ENCODE peak calls at places on chromosomes 2 and 18, in eight cellular contexts. One of them, this sample, is unnamed.

GRCh38 chr2:170846318-170846717 is 29.6 kb downstream of the GAD1 start:
- DNase-seq in HT-29: no peak
- DNase-seq in iris pigment epithelial cell: no peak
- DNase-seq in NCI-H446 treated with DMSO at 0.1 percent for 48 hours: peak
- DNase-seq in hypothalamus: no peak
- DNase-seq in H4: no peak
- DNase-seq in ascending aorta: no peak
- DNase-seq in T-cell: no peak
- DNase-seq in this sample: no peak

GRCh38 chr2:240213476-240214391 is 73.3 kb upstream of the OTOS start:
- DNase-seq in HT-29: no peak
- DNase-seq in iris pigment epithelial cell: no peak
- DNase-seq in NCI-H446 treated with DMSO at 0.1 percent for 48 hours: no peak
- DNase-seq in hypothalamus: peak
- DNase-seq in H4: no peak
- DNase-seq in ascending aorta: no peak
- DNase-seq in T-cell: no peak
- DNase-seq in this sample: no peak

GRCh38 chr2:234029150-234029733 is 21.3 kb upstream of the SPP2 start:
- DNase-seq in HT-29: no peak
- DNase-seq in iris pigment epithelial cell: peak
- DNase-seq in NCI-H446 treated with DMSO at 0.1 percent for 48 hours: no peak
- DNase-seq in hypothalamus: no peak
- DNase-seq in H4: no peak
- DNase-seq in ascending aorta: no peak
- DNase-seq in T-cell: no peak
- DNase-seq in this sample: no peak

GRCh38 chr2:1739961-1740713 is 4.2 kb downstream of the PXDN start:
- DNase-seq in HT-29: no peak
- DNase-seq in iris pigment epithelial cell: no peak
- DNase-seq in NCI-H446 treated with DMSO at 0.1 percent for 48 hours: no peak
- DNase-seq in hypothalamus: no peak
- DNase-seq in H4: no peak
- DNase-seq in ascending aorta: no peak
- DNase-seq in T-cell: no peak
- DNase-seq in this sample: no peak

GRCh38 chr18:6921571-6921970 is 192.1 kb downstream of the ARHGAP28 start:
- DNase-seq in HT-29: no peak
- DNase-seq in iris pigment epithelial cell: no peak
- DNase-seq in NCI-H446 treated with DMSO at 0.1 percent for 48 hours: no peak
- DNase-seq in hypothalamus: no peak
- DNase-seq in H4: no peak
- DNase-seq in ascending aorta: no peak
- DNase-seq in T-cell: no peak
- DNase-seq in this sample: no peak

GRCh38 chr2:12948231-12948962 is 231.7 kb downstream of the TRIB2 start:
- DNase-seq in HT-29: no peak
- DNase-seq in iris pigment epithelial cell: peak
- DNase-seq in NCI-H446 treated with DMSO at 0.1 percent for 48 hours: no peak
- DNase-seq in hypothalamus: no peak
- DNase-seq in H4: peak
- DNase-seq in ascending aorta: no peak
- DNase-seq in T-cell: no peak
- DNase-seq in this sample: no peak

GRCh38 chr2:8447610-8448221 is 234.1 kb upstream of the ID2 start:
- DNase-seq in HT-29: no peak
- DNase-seq in iris pigment epithelial cell: peak
- DNase-seq in NCI-H446 treated with DMSO at 0.1 percent for 48 hours: no peak
- DNase-seq in hypothalamus: no peak
- DNase-seq in H4: no peak
- DNase-seq in ascending aorta: no peak
- DNase-seq in T-cell: no peak
- DNase-seq in this sample: no peak

GRCh38 chr2:56008661-56009411 is 85.3 kb upstream of the EFEMP1 start:
- DNase-seq in HT-29: no peak
- DNase-seq in iris pigment epithelial cell: peak
- DNase-seq in NCI-H446 treated with DMSO at 0.1 percent for 48 hours: peak
- DNase-seq in hypothalamus: peak
- DNase-seq in H4: peak
- DNase-seq in ascending aorta: no peak
- DNase-seq in T-cell: no peak
- DNase-seq in this sample: no peak

GRCh38 chr2:44197806-44198205 is 29.1 kb downstream of the PPM1B start:
- DNase-seq in HT-29: no peak
- DNase-seq in iris pigment epithelial cell: no peak
- DNase-seq in NCI-H446 treated with DMSO at 0.1 percent for 48 hours: peak
- DNase-seq in hypothalamus: no peak
- DNase-seq in H4: no peak
- DNase-seq in ascending aorta: no peak
- DNase-seq in T-cell: no peak
- DNase-seq in this sample: no peak

GRCh38 chr2:106061971-106062370 is 132.1 kb downstream of the UXS1 start:
- DNase-seq in HT-29: no peak
- DNase-seq in iris pigment epithelial cell: no peak
- DNase-seq in NCI-H446 treated with DMSO at 0.1 percent for 48 hours: no peak
- DNase-seq in hypothalamus: no peak
- DNase-seq in H4: no peak
- DNase-seq in ascending aorta: no peak
- DNase-seq in T-cell: no peak
- DNase-seq in this sample: no peak

GRCh38 chr2:132977812-132978529 is 308.0 kb upstream of the LYPD1 start:
- DNase-seq in HT-29: no peak
- DNase-seq in iris pigment epithelial cell: peak
- DNase-seq in NCI-H446 treated with DMSO at 0.1 percent for 48 hours: no peak
- DNase-seq in hypothalamus: no peak
- DNase-seq in H4: no peak
- DNase-seq in ascending aorta: no peak
- DNase-seq in T-cell: no peak
- DNase-seq in this sample: no peak

GRCh38 chr2:54258171-54258570 is 2.1 kb upstream of the TSPYL6 start:
- DNase-seq in HT-29: no peak
- DNase-seq in iris pigment epithelial cell: peak
- DNase-seq in NCI-H446 treated with DMSO at 0.1 percent for 48 hours: no peak
- DNase-seq in hypothalamus: no peak
- DNase-seq in H4: no peak
- DNase-seq in ascending aorta: no peak
- DNase-seq in T-cell: no peak
- DNase-seq in this sample: no peak

GRCh38 chr2:19932928-19933327 is 31.1 kb upstream of the TTC32 start:
- DNase-seq in HT-29: no peak
- DNase-seq in iris pigment epithelial cell: no peak
- DNase-seq in NCI-H446 treated with DMSO at 0.1 percent for 48 hours: no peak
- DNase-seq in hypothalamus: no peak
- DNase-seq in H4: no peak
- DNase-seq in ascending aorta: no peak
- DNase-seq in T-cell: no peak
- DNase-seq in this sample: no peak

GRCh38 chr18:63102941-63103744 is 216.4 kb downstream of the BCL2 start:
- DNase-seq in HT-29: no peak
- DNase-seq in iris pigment epithelial cell: no peak
- DNase-seq in NCI-H446 treated with DMSO at 0.1 percent for 48 hours: no peak
- DNase-seq in hypothalamus: no peak
- DNase-seq in H4: no peak
- DNase-seq in ascending aorta: no peak
- DNase-seq in T-cell: no peak
- DNase-seq in this sample: no peak

GRCh38 chr2:172300851-172301250 is 126.5 kb upstream of the ITGA6 start:
- DNase-seq in HT-29: no peak
- DNase-seq in iris pigment epithelial cell: no peak
- DNase-seq in NCI-H446 treated with DMSO at 0.1 percent for 48 hours: no peak
- DNase-seq in hypothalamus: no peak
- DNase-seq in H4: no peak
- DNase-seq in ascending aorta: no peak
- DNase-seq in T-cell: no peak
- DNase-seq in this sample: no peak

GRCh38 chr18:62759704-62760402 is 44.5 kb downstream of the PHLPP1 start:
- DNase-seq in HT-29: no peak
- DNase-seq in iris pigment epithelial cell: peak
- DNase-seq in NCI-H446 treated with DMSO at 0.1 percent for 48 hours: peak
- DNase-seq in hypothalamus: no peak
- DNase-seq in H4: no peak
- DNase-seq in ascending aorta: no peak
- DNase-seq in T-cell: no peak
- DNase-seq in this sample: no peak

GRCh38 chr2:18804540-18804939 is 215.2 kb upstream of the NT5C1B start:
- DNase-seq in HT-29: no peak
- DNase-seq in iris pigment epithelial cell: no peak
- DNase-seq in NCI-H446 treated with DMSO at 0.1 percent for 48 hours: no peak
- DNase-seq in hypothalamus: no peak
- DNase-seq in H4: no peak
- DNase-seq in ascending aorta: no peak
- DNase-seq in T-cell: no peak
- DNase-seq in this sample: no peak

GRCh38 chr2:70505613-70506391 is 47.8 kb downstream of the TGFA start:
- DNase-seq in HT-29: no peak
- DNase-seq in iris pigment epithelial cell: no peak
- DNase-seq in NCI-H446 treated with DMSO at 0.1 percent for 48 hours: no peak
- DNase-seq in hypothalamus: no peak
- DNase-seq in H4: no peak
- DNase-seq in ascending aorta: no peak
- DNase-seq in T-cell: no peak
- DNase-seq in this sample: no peak

GRCh38 chr2:217052856-217053577 is 193.2 kb upstream of the TNP1 start:
- DNase-seq in HT-29: no peak
- DNase-seq in iris pigment epithelial cell: no peak
- DNase-seq in NCI-H446 treated with DMSO at 0.1 percent for 48 hours: no peak
- DNase-seq in hypothalamus: no peak
- DNase-seq in H4: no peak
- DNase-seq in ascending aorta: no peak
- DNase-seq in T-cell: no peak
- DNase-seq in this sample: no peak

GRCh38 chr2:192155521-192156118 is 39.1 kb downstream of the TMEFF2 start:
- DNase-seq in HT-29: no peak
- DNase-seq in iris pigment epithelial cell: no peak
- DNase-seq in NCI-H446 treated with DMSO at 0.1 percent for 48 hours: peak
- DNase-seq in hypothalamus: no peak
- DNase-seq in H4: no peak
- DNase-seq in ascending aorta: no peak
- DNase-seq in T-cell: no peak
- DNase-seq in this sample: no peak

GRCh38 chr2:96336104-96336775 is 674 bp downstream of the NCAPH start:
- DNase-seq in HT-29: no peak
- DNase-seq in iris pigment epithelial cell: no peak
- DNase-seq in NCI-H446 treated with DMSO at 0.1 percent for 48 hours: no peak
- DNase-seq in hypothalamus: no peak
- DNase-seq in H4: no peak
- DNase-seq in ascending aorta: no peak
- DNase-seq in T-cell: no peak
- DNase-seq in this sample: no peak

GRCh38 chr2:127024769-127025356 is 82.1 kb downstream of the BIN1 start:
- DNase-seq in HT-29: no peak
- DNase-seq in iris pigment epithelial cell: peak
- DNase-seq in NCI-H446 treated with DMSO at 0.1 percent for 48 hours: no peak
- DNase-seq in hypothalamus: no peak
- DNase-seq in H4: no peak
- DNase-seq in ascending aorta: no peak
- DNase-seq in T-cell: no peak
- DNase-seq in this sample: no peak